ENCODE peak calls at places on chromosomes 4 and X, in five cellular contexts. K, D, U, L and B are unnamed samples.

GRCh38 chr4:1726146-1726934 is 5.0 kb downstream of the TACC3 start:
- DNase-seq in D (peak), U (peak), L (peak), K (peak), B (peak)

GRCh38 chrX:55841962-55842752 is 124.6 kb downstream of the RRAGB start:
- DNase-seq in L (no peak), K (no peak), D (no peak), U (no peak), B (no peak)

GRCh38 chr4:184960505-184960971 is 57.8 kb upstream of the HELT start:
- DNase-seq in K (no peak), L (no peak), U (no peak), D (peak), B (no peak)

GRCh38 chr4:188030401-188030800 is 34.8 kb downstream of the ZFP42 start:
- DNase-seq in D (no peak), K (no peak), L (no peak), U (no peak), B (no peak)

GRCh38 chr4:140003851-140004579 is 150.0 kb downstream of the MAML3 start:
- DNase-seq in D (no peak), L (no peak), U (no peak), K (no peak), B (no peak)

GRCh38 chr4:134243742-134244713 is 42.4 kb upstream of the PABPC4L start:
- DNase-seq in K (no peak), D (peak), L (no peak), U (no peak), B (no peak)

GRCh38 chr4:102780476-102781144 is 19.8 kb upstream of the MANBA start:
- DNase-seq in D (no peak), U (peak), K (no peak), L (peak), B (no peak)

GRCh38 chr4:32789026-32789608 is 2068.9 kb downstream of the PCDH7 start:
- DNase-seq in L (peak), K (no peak), U (no peak), D (no peak), B (no peak)

GRCh38 chr4:168515222-168516011 is 18.6 kb downstream of the PALLD start:
- DNase-seq in L (no peak), U (no peak), K (no peak), D (no peak), B (no peak)

GRCh38 chrX:57172544-57172943 is 35.3 kb upstream of the SPIN2A start:
- DNase-seq in D (no peak), U (no peak), K (no peak), L (no peak), B (no peak)

DNA sequence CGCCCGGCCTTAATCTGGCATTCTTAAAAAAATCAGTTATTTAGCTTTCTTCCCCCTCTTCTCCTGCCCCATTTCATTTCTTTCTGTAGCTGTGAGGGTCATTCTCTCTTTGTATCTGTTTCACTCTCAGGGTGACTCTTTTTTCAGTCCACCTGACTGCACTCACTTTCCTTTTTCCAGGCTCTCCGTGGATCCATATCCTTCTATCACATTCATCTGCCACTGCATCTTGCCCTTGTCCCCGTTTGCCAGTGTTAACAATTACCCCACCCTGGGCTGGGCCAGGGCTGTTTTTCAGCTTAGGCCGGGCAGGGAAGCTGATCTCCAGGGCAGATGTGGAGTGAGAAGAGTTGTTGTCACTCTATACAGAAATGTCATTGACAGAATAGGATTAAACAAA is 7.7 kb downstream of the FHL1 start:
- DNase-seq in K (no peak), L (no peak), U (no peak), D (no peak), B (no peak)
- H2BK12ac ChIP-seq in K (no peak), L (no peak), U (no peak), D (no peak), B (no peak)

GRCh38 chr4:7224878-7225533 is 32.7 kb downstream of the SORCS2 start:
- DNase-seq in D (no peak), U (no peak), L (peak), K (no peak), B (no peak)

GRCh38 chr4:7226464-7226863 is 34.1 kb downstream of the SORCS2 start:
- DNase-seq in U (no peak), D (no peak), L (no peak), K (no peak), B (no peak)

GRCh38 chr4:7232061-7232616 is 39.8 kb downstream of the SORCS2 start:
- DNase-seq in K (no peak), L (no peak), D (no peak), U (no peak), B (no peak)

GRCh38 chr4:7226993-7227392 is 34.7 kb downstream of the SORCS2 start:
- DNase-seq in L (no peak), D (no peak), K (no peak), U (no peak), B (no peak)

GRCh38 chr4:7228734-7229133 is 36.4 kb downstream of the SORCS2 start:
- DNase-seq in U (no peak), D (no peak), L (no peak), K (no peak), B (no peak)
- H2BK12ac ChIP-seq in U (no peak), D (no peak), L (no peak), K (no peak), B (no peak)

GRCh38 chr4:175823015-175823741 is 11.1 kb upstream of the GPM6A start:
- DNase-seq in D (no peak), U (no peak), L (no peak), K (no peak), B (no peak)
- H2BK12ac ChIP-seq in D (no peak), U (no peak), L (no peak), K (no peak), B (no peak)

GRCh38 chr4:35506161-35506560 is 738.2 kb downstream of the ARAP2 start:
- DNase-seq in U (no peak), D (no peak), L (no peak), K (no peak), B (no peak)

GRCh38 chr4:35516102-35516501 is 728.2 kb downstream of the ARAP2 start:
- DNase-seq in U (no peak), L (no peak), K (no peak), D (no peak), B (no peak)

DNA sequence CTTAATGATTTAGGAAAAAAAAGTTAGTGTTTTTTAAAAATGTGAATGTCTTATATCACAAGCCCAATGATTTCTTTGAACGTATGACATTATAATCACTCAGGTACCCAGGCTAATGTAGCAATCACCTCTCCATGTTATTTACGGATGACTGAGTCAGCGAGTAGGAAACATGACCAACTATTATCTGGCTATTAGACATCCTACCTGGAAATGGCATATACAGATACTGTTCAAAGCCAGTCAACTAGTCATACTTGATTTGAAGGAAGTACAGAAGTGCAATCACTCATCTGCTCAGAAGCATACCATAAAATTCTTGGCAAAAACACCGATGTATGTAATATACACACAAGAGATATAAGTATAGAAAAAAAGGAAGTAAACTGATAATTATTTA is 732.5 kb downstream of the ARAP2 start:
- DNase-seq in D (no peak), K (no peak), L (no peak), U (no peak), B (no peak)
- H2BK12ac ChIP-seq in D (no peak), K (no peak), L (no peak), U (no peak), B (no peak)

GRCh38 chr4:76666940-76667532 is 230.9 kb downstream of the SOWAHB start:
- DNase-seq in K (no peak), U (peak), L (no peak), D (no peak), B (no peak)
- H2BK12ac ChIP-seq in K (no peak), U (no peak), L (no peak), D (no peak), B (no peak)

GRCh38 chrX:126030021-126030420 is 136.1 kb downstream of the DCAF12L2 start:
- DNase-seq in D (no peak), L (no peak), U (no peak), K (no peak), B (no peak)
- H2BK12ac ChIP-seq in D (no peak), L (no peak), U (no peak), K (no peak), B (no peak)

GRCh38 chr4:13201241-13201640 is 282.9 kb downstream of the RAB28 start:
- DNase-seq in D (no peak), K (no peak), L (no peak), U (no peak), B (no peak)
- H2BK12ac ChIP-seq in D (no peak), K (no peak), L (no peak), U (no peak), B (no peak)

GRCh38 chrX:19852014-19853005 is 35.1 kb downstream of the SH3KBP1 start:
- DNase-seq in K (no peak), D (no peak), U (peak), L (peak), B (no peak)

GRCh38 chrX:19849433-19850190 is 37.8 kb downstream of the SH3KBP1 start:
- DNase-seq in L (peak), U (no peak), D (no peak), K (no peak), B (no peak)

GRCh38 chrX:19842542-19842941 is 44.9 kb downstream of the SH3KBP1 start:
- DNase-seq in L (no peak), U (no peak), K (no peak), D (no peak), B (no peak)

GRCh38 chrX:19848110-19848509 is 39.3 kb downstream of the SH3KBP1 start:
- DNase-seq in L (no peak), D (no peak), K (no peak), U (no peak), B (no peak)

GRCh38 chrX:19846995-19847790 is 40.2 kb downstream of the SH3KBP1 start:
- DNase-seq in U (peak), L (peak), K (peak), D (no peak), B (no peak)
- H2BK12ac ChIP-seq in U (no peak), L (no peak), K (no peak), D (no peak), B (no peak)

GRCh38 chrX:38694394-38694793 is 106.9 kb upstream of the MID1IP1 start:
- DNase-seq in U (no peak), D (no peak), K (no peak), L (no peak), B (no peak)
- H2BK12ac ChIP-seq in U (no peak), D (no peak), K (no peak), L (no peak), B (no peak)